ENCODE peak calls at places on chromosomes 4 and X, in ten cellular contexts. Q, W, H, O, D, S, I, G, F and Y are unnamed samples.
A peak's percentile ranks its signal among the peaks of the same experiment; 100 is the strongest.

GRCh38 chrX:45842207-45842900 is 641.7 kb upstream of the DIPK2B start:
- DNase-seq in O (no peak), Q (no peak), G (no peak), W (no peak), F (no peak), I (no peak), D (no peak), S (no peak), H (no peak), Y (no peak)

GRCh38 chr4:54898941-54899340 is 226.5 kb downstream of the KDR start:
- DNase-seq in Q (no peak), O (no peak), D (peak; percentile 53), G (no peak), F (no peak), W (no peak), H (peak; percentile 14), I (no peak), S (no peak), Y (no peak)

GRCh38 chr4:47830263-47831025 is 7.4 kb downstream of the CORIN start:
- DNase-seq in F (no peak), W (no peak), Q (peak; percentile 27), I (no peak), D (no peak), G (no peak), O (no peak), S (no peak), H (no peak), Y (no peak)

GRCh38 chr4:83071116-83071515 is 36.1 kb downstream of the COPS4 start:
- DNase-seq in Q (peak; percentile 30), S (no peak), G (no peak), D (peak; percentile 13), O (no peak), I (no peak), W (no peak), H (peak; percentile 21), F (no peak), Y (peak; percentile 27)

GRCh38 chrX:38055170-38055847 is 49.0 kb downstream of the SYTL5 start:
- DNase-seq in G (no peak), Q (peak; percentile 73), O (no peak), F (peak; percentile 13), I (peak; percentile 91), W (no peak), S (no peak), D (peak; percentile 62), H (peak; percentile 85), Y (peak; percentile 76)

GRCh38 chr4:165656829-165657467 is 216.1 kb upstream of the TLL1 start:
- DNase-seq in F (no peak), Q (peak; percentile 77), H (no peak), D (no peak), S (no peak), O (no peak), W (no peak), G (no peak), I (no peak), Y (no peak)

GRCh38 chr4:60562353-60562752 is 637.8 kb upstream of the ADGRL3 start:
- DNase-seq in Q (no peak), D (no peak), H (no peak), O (no peak), I (no peak), G (no peak), W (no peak), F (no peak), S (no peak), Y (no peak)

GRCh38 chr4:139227729-139228404 is 50.8 kb upstream of the ELF2 start:
- DNase-seq in G (no peak), Q (peak; percentile 27), S (no peak), D (no peak), I (no peak), H (no peak), F (no peak), W (no peak), O (no peak), Y (no peak)

GRCh38 chr4:25981749-25982148 is 67.7 kb downstream of the SMIM20 start:
- DNase-seq in F (no peak), O (no peak), D (no peak), W (no peak), Q (peak; percentile 31), H (no peak), S (no peak), I (no peak), G (no peak), Y (no peak)

GRCh38 chr4:16794816-16795445 is 103.5 kb downstream of the LDB2 start:
- DNase-seq in G (no peak), F (peak; percentile 43), Q (peak; percentile 45), S (no peak), O (no peak), W (peak; percentile 41), D (peak; percentile 63), H (peak; percentile 72), I (peak; percentile 70), Y (peak; percentile 68)

GRCh38 chr4:70743728-70744127 is 22.0 kb downstream of the RUFY3 start:
- DNase-seq in F (no peak), H (no peak), G (no peak), I (peak; percentile 33), S (no peak), W (no peak), D (no peak), O (no peak), Q (no peak), Y (peak; percentile 43)

DNA sequence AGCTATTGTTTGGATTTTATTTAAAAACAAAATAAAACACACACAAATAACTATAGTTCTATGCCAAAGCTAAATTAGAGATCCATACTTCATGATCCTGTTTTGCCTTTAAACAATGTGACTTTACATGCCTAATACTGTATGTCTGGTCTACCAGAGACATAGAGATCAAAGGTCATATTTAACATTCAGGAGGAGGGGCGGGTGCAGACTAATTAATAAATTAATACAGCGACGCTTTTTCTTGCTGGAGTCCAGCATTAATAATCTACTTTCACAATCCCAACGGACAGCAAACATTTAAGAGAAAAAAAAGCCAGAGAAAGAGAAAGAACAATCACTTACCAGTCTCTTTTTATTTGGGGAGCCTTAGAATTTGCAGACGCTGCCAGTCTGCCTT is 533 bp downstream of the CXXC4 start:
- DNase-seq in G (no peak), W (no peak), Q (no peak), O (no peak), S (no peak), I (no peak), H (no peak), F (no peak), D (no peak), Y (no peak)
- H3K4me3 ChIP-seq in G (no peak overlapping the region), W (peak overlapping the region; percentile 73), Q (peak overlapping the region; percentile 48), O (peak overlapping the region; percentile 58), S (peak overlapping the region; percentile 84), I (no peak overlapping the region), H (peak overlapping the region; percentile 82), F (no peak overlapping the region), D (peak overlapping the region; percentile 64), Y (no peak overlapping the region)

DNA sequence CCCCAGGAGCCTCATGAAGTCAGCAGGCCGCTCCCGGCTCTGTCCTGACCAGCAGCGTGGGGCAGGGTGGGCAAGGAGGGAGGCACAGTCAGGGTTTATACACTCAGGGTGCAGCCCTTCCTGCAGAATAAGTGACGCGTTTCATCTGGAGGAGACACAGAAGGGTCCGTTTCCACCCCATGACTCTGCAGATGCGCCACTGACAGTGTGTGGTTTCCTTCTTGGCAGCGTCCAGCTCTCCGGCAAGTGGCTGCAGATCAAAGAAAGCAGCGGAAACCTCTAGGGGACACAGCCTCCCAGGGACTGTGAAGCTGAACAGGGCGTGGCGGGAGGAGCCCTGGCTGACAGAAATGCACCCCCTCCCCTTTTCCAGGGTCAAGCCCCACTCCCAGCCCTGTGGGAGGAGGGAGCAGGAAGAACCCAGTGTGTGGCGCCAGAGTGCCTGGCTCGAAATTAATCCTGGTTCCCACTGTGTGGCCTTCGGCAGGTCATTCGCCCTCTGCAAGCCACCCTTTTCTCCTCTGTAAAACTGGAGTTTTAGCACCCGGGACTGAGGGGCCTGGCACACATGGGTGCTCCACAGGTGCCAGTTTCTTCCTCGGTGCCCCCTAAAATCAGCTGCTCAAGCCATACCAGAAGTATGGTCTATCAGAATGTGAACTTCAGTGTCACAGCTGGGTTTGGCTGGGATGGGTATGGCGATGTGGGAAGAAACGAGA is 17.3 kb upstream of the TBC1D14 start:
- DNase-seq in G (no peak), F (peak; percentile 53), H (peak; percentile 61), I (peak; percentile 57), D (peak; percentile 74), S (no peak), W (no peak), Q (peak; percentile 39), O (no peak), Y (peak; percentile 65)
- TF ChIP-seq CTCF in G (no peak), F (no peak), H (peak; percentile 35), I (peak; percentile 11), D (peak; percentile 17), S (no peak), W (peak; percentile 13), Q (peak; percentile 24), O (no peak), Y (no peak)

GRCh38 chr4:76584235-76585152 is 149.5 kb downstream of the SHROOM3 start:
- DNase-seq in S (no peak), Q (no peak), F (no peak), G (no peak), D (no peak), W (no peak), H (no peak), O (no peak), I (peak; percentile 26), Y (no peak)

GRCh38 chr4:76582817-76583087 is 147.7 kb downstream of the SHROOM3 start:
- DNase-seq in F (no peak), G (no peak), W (no peak), D (no peak), S (no peak), H (no peak), O (no peak), Q (no peak), I (no peak), Y (no peak)

GRCh38 chr4:76585897-76586360 is 150.9 kb downstream of the SHROOM3 start:
- DNase-seq in W (peak; percentile 76), F (peak; percentile 64), G (peak; percentile 62), I (no peak), Q (peak; percentile 89), D (peak; percentile 45), S (peak; percentile 46), O (no peak), H (peak; percentile 54), Y (peak; percentile 55)

GRCh38 chr4:76588268-76588667 is 153.2 kb downstream of the SHROOM3 start:
- DNase-seq in Q (no peak), W (no peak), O (no peak), G (no peak), H (no peak), S (no peak), D (no peak), I (no peak), F (no peak), Y (no peak)

GRCh38 chr4:76585270-76585669 is 150.2 kb downstream of the SHROOM3 start:
- DNase-seq in F (no peak), Q (no peak), W (no peak), G (no peak), S (no peak), I (peak; percentile 31), D (peak; percentile 83), O (no peak), H (peak; percentile 59), Y (peak; percentile 42)
- H3K4me3 ChIP-seq in F (no peak overlapping the region), Q (peak overlapping the region; percentile 76), W (no peak overlapping the region), G (no peak overlapping the region), S (peak overlapping the region; percentile 74), I (no peak overlapping the region), D (no peak overlapping the region), O (no peak overlapping the region), H (no peak overlapping the region), Y (no peak overlapping the region)

DNA sequence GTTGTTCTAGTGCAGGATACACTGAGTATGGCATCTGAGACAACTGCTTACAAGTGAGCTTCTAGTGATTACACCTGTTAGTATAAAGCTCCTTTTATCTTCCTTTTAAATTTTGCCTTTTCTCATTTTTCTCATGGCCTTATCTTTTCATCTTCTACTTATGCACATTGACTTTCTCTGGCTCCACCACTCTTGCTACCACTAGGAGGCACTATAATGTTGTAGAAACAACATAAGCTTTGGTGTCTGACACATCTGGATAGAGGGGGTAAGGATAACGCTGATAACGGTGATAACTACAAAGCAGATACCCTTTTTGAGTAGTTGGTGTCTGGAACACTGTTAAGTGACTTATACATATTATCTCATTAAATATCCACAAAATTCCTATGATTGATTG is 187.4 kb upstream of the TEX13C start:
- DNase-seq in S (no peak), H (no peak), F (no peak), Q (peak; percentile 53), D (no peak), O (no peak), W (no peak), G (no peak), I (no peak), Y (peak; percentile 1)
- TF ChIP-seq CTCF in S (no peak), H (no peak), F (no peak), Q (peak; percentile 78), D (no peak), O (peak; percentile 39), W (no peak), G (no peak), I (no peak), Y (no peak)